ENCODE peak calls at places on chromosomes 4 and X, in four cellular contexts. One of them, this sample, is unnamed.

GRCh38 chr4:37682701-37683401 is 3.3 kb downstream of the RELL1 start:
- DNase-seq in ELR: peak
- DNase-seq in neural progenitor cell: no peak
- DNase-seq in Calu3: no peak
- DNase-seq in this sample: no peak

GRCh38 chrX:149198980-149199732 is 305.9 kb downstream of the IDS start:
- DNase-seq in Calu3: no peak
- DNase-seq in ELR: no peak
- DNase-seq in neural progenitor cell: no peak
- DNase-seq in this sample: no peak

GRCh38 chr4:56410247-56410646 is 23.0 kb upstream of the AASDH start:
- DNase-seq in neural progenitor cell: peak
- DNase-seq in ELR: peak
- DNase-seq in Calu3: peak
- DNase-seq in this sample: peak

GRCh38 chr4:1234296-1234695 is 14.6 kb downstream of the CTBP1 start:
- DNase-seq in ELR: no peak
- DNase-seq in Calu3: no peak
- DNase-seq in neural progenitor cell: no peak
- DNase-seq in this sample: no peak

GRCh38 chr4:99013402-99013843 is 17.9 kb downstream of the METAP1 start:
- DNase-seq in ELR: no peak
- DNase-seq in neural progenitor cell: peak
- DNase-seq in Calu3: no peak
- DNase-seq in this sample: no peak

GRCh38 chr4:156512622-156513021 is 459.0 kb downstream of the PDGFC start:
- DNase-seq in neural progenitor cell: no peak
- DNase-seq in Calu3: no peak
- DNase-seq in ELR: no peak
- DNase-seq in this sample: no peak

GRCh38 chr4:83662204-83662603 is 126.3 kb downstream of the GPAT3 start:
- DNase-seq in neural progenitor cell: no peak
- DNase-seq in ELR: no peak
- DNase-seq in Calu3: no peak
- DNase-seq in this sample: no peak

GRCh38 chr4:165458451-165458850 is 79.6 kb downstream of the CPE start:
- DNase-seq in ELR: no peak
- DNase-seq in Calu3: no peak
- DNase-seq in neural progenitor cell: no peak
- DNase-seq in this sample: no peak

GRCh38 chr4:32735856-32736590 is 2015.9 kb downstream of the PCDH7 start:
- DNase-seq in Calu3: no peak
- DNase-seq in neural progenitor cell: no peak
- DNase-seq in ELR: no peak
- DNase-seq in this sample: no peak

GRCh38 chr4:100170986-100171385 is 19.3 kb downstream of the DDIT4L start:
- DNase-seq in ELR: no peak
- DNase-seq in Calu3: no peak
- DNase-seq in neural progenitor cell: no peak
- DNase-seq in this sample: no peak

GRCh38 chrX:68273887-68274286 is 159.4 kb downstream of the OPHN1 start:
- DNase-seq in ELR: peak
- DNase-seq in Calu3: no peak
- DNase-seq in neural progenitor cell: no peak
- DNase-seq in this sample: no peak

GRCh38 chrX:38939067-38939466 is 137.8 kb downstream of the MID1IP1 start:
- DNase-seq in ELR: no peak
- DNase-seq in Calu3: no peak
- DNase-seq in neural progenitor cell: no peak
- DNase-seq in this sample: no peak

GRCh38 chr4:139337612-139338011 is 35.3 kb upstream of the NDUFC1 start:
- DNase-seq in Calu3: no peak
- DNase-seq in neural progenitor cell: no peak
- DNase-seq in ELR: no peak
- DNase-seq in this sample: no peak

GRCh38 chr4:8280158-8280875 is 10.8 kb downstream of the HTRA3 start:
- DNase-seq in ELR: no peak
- DNase-seq in Calu3: no peak
- DNase-seq in neural progenitor cell: no peak
- DNase-seq in this sample: no peak

GRCh38 chr4:40837094-40837870 is 87.5 kb downstream of the NSUN7 start:
- DNase-seq in ELR: no peak
- DNase-seq in Calu3: no peak
- DNase-seq in neural progenitor cell: no peak
- DNase-seq in this sample: no peak

GRCh38 chr4:19711871-19712270 is 539.8 kb upstream of the SLIT2 start:
- DNase-seq in Calu3: no peak
- DNase-seq in neural progenitor cell: no peak
- DNase-seq in ELR: peak
- DNase-seq in this sample: no peak

GRCh38 chr4:35836591-35836990 is 407.7 kb downstream of the ARAP2 start:
- DNase-seq in ELR: no peak
- DNase-seq in Calu3: no peak
- DNase-seq in neural progenitor cell: no peak
- DNase-seq in this sample: no peak

GRCh38 chrX:105515561-105515960 is 295.1 kb upstream of the TEX13A start:
- DNase-seq in ELR: no peak
- DNase-seq in neural progenitor cell: no peak
- DNase-seq in Calu3: no peak
- DNase-seq in this sample: no peak

GRCh38 chr4:37803348-37803973 is 23.0 kb upstream of the PGM2 start:
- DNase-seq in ELR: peak
- DNase-seq in Calu3: no peak
- DNase-seq in neural progenitor cell: peak
- DNase-seq in this sample: no peak

GRCh38 chrX:40272141-40272540 is 174.4 kb upstream of the BCOR start:
- DNase-seq in Calu3: no peak
- DNase-seq in ELR: no peak
- DNase-seq in neural progenitor cell: no peak
- DNase-seq in this sample: no peak

GRCh38 chr4:65089666-65090065 is 580.6 kb downstream of the EPHA5 start:
- DNase-seq in ELR: peak
- DNase-seq in Calu3: no peak
- DNase-seq in neural progenitor cell: peak
- DNase-seq in this sample: no peak

GRCh38 chr4:128163177-128164117 is 102.3 kb downstream of the LARP1B start:
- DNase-seq in neural progenitor cell: no peak
- DNase-seq in ELR: peak
- DNase-seq in Calu3: no peak
- DNase-seq in this sample: no peak

GRCh38 chr4:57061395-57061794 is 48.8 kb downstream of the IGFBP7 start:
- DNase-seq in neural progenitor cell: no peak
- DNase-seq in ELR: no peak
- DNase-seq in Calu3: no peak
- DNase-seq in this sample: no peak

GRCh38 chrX:119853449-119853848 is 686 bp upstream of the UPF3B start:
- DNase-seq in ELR: peak
- DNase-seq in Calu3: no peak
- DNase-seq in neural progenitor cell: peak
- DNase-seq in this sample: no peak

GRCh38 chrX:154712781-154713391 is 38.0 kb downstream of the GAB3 start:
- DNase-seq in neural progenitor cell: no peak
- DNase-seq in Calu3: no peak
- DNase-seq in ELR: peak
- DNase-seq in this sample: no peak

GRCh38 chrX:51931761-51932160 is 38.3 kb downstream of the MAGED1 start:
- DNase-seq in Calu3: no peak
- DNase-seq in neural progenitor cell: no peak
- DNase-seq in ELR: no peak
- DNase-seq in this sample: no peak

GRCh38 chr4:2862528-2862927 is 18.9 kb downstream of the ADD1 start:
- DNase-seq in Calu3: peak
- DNase-seq in neural progenitor cell: peak
- DNase-seq in ELR: peak
- DNase-seq in this sample: no peak

GRCh38 chrX:39859991-39860861 is 237.5 kb downstream of the BCOR start:
- DNase-seq in ELR: peak
- DNase-seq in Calu3: peak
- DNase-seq in neural progenitor cell: peak
- DNase-seq in this sample: peak